ENCODE peak calls at places on chromosomes 5 and 9, in ten cellular contexts. M is fibroblast of mammary gland; O is T-helper 2 cell; U is activated CD4-positive, CD25-positive, alpha-beta regulatory T cell; F is HFF-Myc; A is GM06990; L is nucleus accumbens; C is NCI-H69; G is RWPE1; D is brain microvascular endothelial cell. N is an unnamed sample.
A peak's percentile ranks its signal among the peaks of the same experiment; 100 is the strongest.

GRCh38 chr9:131889437-131890244 is 149.8 kb upstream of the RAPGEF1 start:
- DNase-seq in A (no peak), M (no peak), G (no peak), F (no peak), L (no peak), U (no peak), O (no peak), C (peak; percentile 76), D (no peak), N (no peak)

GRCh38 chr5:124341066-124341943 is 405.1 kb downstream of the ZNF608 start:
- DNase-seq in G (no peak), C (no peak), A (no peak), M (peak; percentile 17), O (no peak), U (no peak), L (no peak), D (no peak), F (no peak), N (no peak)

GRCh38 chr5:150647275-150648251 is 7.1 kb downstream of the SYNPO start:
- DNase-seq in L (peak; percentile 40), U (no peak), A (no peak), M (no peak), C (no peak), O (no peak), F (no peak), D (no peak), G (no peak), N (no peak)

GRCh38 chr9:9820411-9820810 is 792.4 kb downstream of the PTPRD start:
- DNase-seq in L (no peak), U (no peak), F (no peak), O (no peak), M (peak; percentile 2), A (no peak), D (peak; percentile 3), G (no peak), C (no peak), N (no peak)

GRCh38 chr9:137366891-137367381 is 56.0 kb downstream of the EXD3 start:
- DNase-seq in A (no peak), O (no peak), M (no peak), D (no peak), F (no peak), U (no peak), G (no peak), L (no peak), C (no peak), N (no peak)

GRCh38 chr5:2134543-2135299 is 252.0 kb upstream of the IRX4 start:
- DNase-seq in L (no peak), G (no peak), F (no peak), D (peak; percentile 10), O (no peak), A (no peak), C (no peak), U (no peak), M (peak; percentile 69), N (no peak)

GRCh38 chr9:34540826-34541225 is 18.0 kb upstream of the ENHO start:
- DNase-seq in U (no peak), C (no peak), O (no peak), G (peak; percentile 60), D (peak; percentile 31), F (no peak), M (peak; percentile 62), A (no peak), L (no peak), N (no peak)

GRCh38 chr9:120366646-120367019 is 213.3 kb downstream of the CDK5RAP2 start:
- DNase-seq in U (no peak), L (no peak), D (peak; percentile 82), A (no peak), F (peak; percentile 85), C (peak; percentile 38), M (peak; percentile 88), G (peak; percentile 84), O (no peak), N (no peak)

GRCh38 chr9:105385372-105385985 is 62.4 kb upstream of the FSD1L start:
- DNase-seq in A (peak; percentile 24), M (peak; percentile 63), L (no peak), O (no peak), D (no peak), F (no peak), G (peak; percentile 66), C (no peak), U (no peak), N (no peak)

GRCh38 chr5:108884736-108885135 is 137.0 kb downstream of the FER start:
- DNase-seq in G (no peak), D (peak; percentile 86), F (peak; percentile 5), U (no peak), L (no peak), O (no peak), M (peak; percentile 68), A (no peak), C (no peak), N (no peak)

GRCh38 chr9:81492710-81493447 is 196.5 kb downstream of the TLE1 start:
- DNase-seq in L (no peak), C (peak; percentile 63), O (no peak), U (no peak), A (no peak), D (peak; percentile 98), G (peak; percentile 55), M (peak; percentile 97), F (peak; percentile 62), N (no peak)

GRCh38 chr9:69174645-69175487 is 789 bp downstream of the TJP2 start:
- DNase-seq in G (peak; percentile 89), M (peak; percentile 98), L (peak; percentile 33), F (peak; percentile 76), A (peak; percentile 70), U (peak; percentile 15), C (peak; percentile 36), D (peak; percentile 97), O (no peak), N (peak; percentile 14)

GRCh38 chr9:109419531-109419930 is 78.6 kb downstream of the PTPN3 start:
- DNase-seq in G (no peak), D (no peak), O (no peak), U (no peak), F (no peak), M (no peak), C (no peak), L (no peak), A (no peak), N (no peak)

GRCh38 chr5:125044491-125045282 is 298.2 kb upstream of the ZNF608 start:
- DNase-seq in A (no peak), D (peak; percentile 56), C (peak; percentile 58), O (no peak), G (no peak), M (no peak), U (no peak), L (no peak), F (no peak), N (no peak)

GRCh38 chr9:128276574-128277270 is 646 bp downstream of the SWI5 start:
- DNase-seq in A (no peak), D (no peak), F (no peak), M (peak; percentile 49), C (peak; percentile 58), O (no peak), G (peak; percentile 78), L (no peak), U (no peak), N (peak; percentile 25)

GRCh38 chr5:83450183-83450839 is 21.2 kb upstream of the VCAN start:
- DNase-seq in O (no peak), L (no peak), F (no peak), A (no peak), C (peak; percentile 17), D (peak; percentile 26), U (no peak), M (no peak), G (no peak), N (no peak)